ENCODE peak calls at places on chromosomes 2 and 18, in eight cellular contexts. I is pancreas, Y is HCT116, T is WERI-Rb-1, Z is NB4, S is fibroblast of the aortic adventitia, J is right atrium auricular region, N is IMR-90. G is an unnamed sample.

GRCh38 chr18:26190506-26190905 is 35.7 kb upstream of the TAF4B start:
- DNase-seq in I (no peak), Y (no peak), T (no peak), Z (no peak), S (no peak), J (no peak), N (no peak), G (no peak)

GRCh38 chr18:41265047-41265446 is 690.0 kb upstream of the PIK3C3 start:
- DNase-seq in I (no peak), Y (no peak), T (no peak), Z (no peak), S (no peak), J (no peak), N (peak; percentile 84), G (peak; percentile 43)

GRCh38 chr2:128159437-128159836 is 68.4 kb downstream of the UGGT1 start:
- DNase-seq in I (no peak), Y (no peak), T (no peak), Z (no peak), S (peak; percentile 10), J (no peak), N (no peak), G (no peak)

GRCh38 chr18:2306641-2307040 is 264.7 kb downstream of the METTL4 start:
- DNase-seq in I (no peak), Y (no peak), T (no peak), Z (no peak), S (peak; percentile 49), J (no peak), N (no peak), G (no peak)

GRCh38 chr2:73163522-73164367 is 38.6 kb upstream of the NOTO start:
- DNase-seq in I (peak; percentile 39), Y (peak; percentile 69), T (peak; percentile 84), Z (peak; percentile 77), S (peak; percentile 81), J (peak; percentile 78), N (peak; percentile 74), G (peak; percentile 86)

GRCh38 chr2:73214120-73215035 is at the start of gene SMYD5:
- DNase-seq in I (peak; percentile 77), Y (peak; percentile 69), T (peak; percentile 90), Z (peak; percentile 94), S (peak; percentile 77), J (peak; percentile 85), N (peak; percentile 72), G (peak; percentile 86)

GRCh38 chr2:236745420-236746210 is 176.0 kb downstream of the ACKR3 start:
- DNase-seq in I (peak; percentile 15), Y (no peak), T (peak; percentile 86), Z (no peak), S (peak; percentile 86), J (no peak), N (peak; percentile 55), G (peak; percentile 89)

GRCh38 chr2:129936334-129936934 is 43.0 kb upstream of the RAB6C start:
- DNase-seq in I (no peak), Y (no peak), T (no peak), Z (peak; percentile 54), S (no peak), J (no peak), N (no peak), G (no peak)

DNA sequence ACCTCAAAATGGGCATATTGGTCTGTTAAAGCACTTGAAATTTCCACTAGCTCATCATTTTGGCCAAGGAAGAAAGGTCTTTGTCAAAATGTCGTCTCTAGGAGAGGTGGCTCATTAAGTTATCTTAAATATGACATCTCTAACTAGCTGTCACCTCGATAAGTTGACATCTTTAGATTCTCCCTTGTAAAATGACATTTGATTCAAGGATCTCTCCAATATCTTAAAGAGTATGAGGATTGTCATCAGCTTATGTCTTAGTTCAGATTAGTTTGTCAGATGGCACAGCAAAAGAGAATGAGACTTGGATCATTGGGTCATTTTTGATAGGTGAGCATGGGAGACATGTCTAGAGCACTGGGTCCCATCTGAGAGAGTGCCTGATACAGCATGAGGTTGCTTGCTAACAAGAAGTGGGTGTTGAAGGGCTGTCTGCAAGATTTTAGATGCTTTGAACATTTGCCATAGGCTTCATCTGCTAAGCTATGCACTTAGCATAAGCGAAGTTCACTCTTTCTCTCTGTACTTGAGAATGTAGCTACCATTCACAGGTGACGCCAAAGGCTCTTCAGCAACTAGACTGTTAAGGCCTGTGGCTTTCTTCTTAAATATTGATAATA is 12.9 kb downstream of the PTPRM start:
- DNase-seq in I (no peak), Y (no peak), T (no peak), Z (no peak), S (no peak), J (no peak), N (no peak), G (no peak)
- H3K4me3 ChIP-seq in I (no peak overlapping the region), Y (no peak overlapping the region), T (no peak overlapping the region), Z (no peak overlapping the region), S (no peak overlapping the region), J (no peak overlapping the region), N (no peak overlapping the region), G (no peak overlapping the region)

GRCh38 chr18:42929857-42930256 is 185.6 kb downstream of the RIT2 start:
- DNase-seq in I (no peak), Y (no peak), T (no peak), Z (no peak), S (peak; percentile 12), J (no peak), N (no peak), G (peak; percentile 77)
- TF ChIP-seq CTCF in I (no peak), Y (no peak), T (no peak), Z (no peak), S (no peak), J (no peak), N (no peak), G (no peak)

DNA sequence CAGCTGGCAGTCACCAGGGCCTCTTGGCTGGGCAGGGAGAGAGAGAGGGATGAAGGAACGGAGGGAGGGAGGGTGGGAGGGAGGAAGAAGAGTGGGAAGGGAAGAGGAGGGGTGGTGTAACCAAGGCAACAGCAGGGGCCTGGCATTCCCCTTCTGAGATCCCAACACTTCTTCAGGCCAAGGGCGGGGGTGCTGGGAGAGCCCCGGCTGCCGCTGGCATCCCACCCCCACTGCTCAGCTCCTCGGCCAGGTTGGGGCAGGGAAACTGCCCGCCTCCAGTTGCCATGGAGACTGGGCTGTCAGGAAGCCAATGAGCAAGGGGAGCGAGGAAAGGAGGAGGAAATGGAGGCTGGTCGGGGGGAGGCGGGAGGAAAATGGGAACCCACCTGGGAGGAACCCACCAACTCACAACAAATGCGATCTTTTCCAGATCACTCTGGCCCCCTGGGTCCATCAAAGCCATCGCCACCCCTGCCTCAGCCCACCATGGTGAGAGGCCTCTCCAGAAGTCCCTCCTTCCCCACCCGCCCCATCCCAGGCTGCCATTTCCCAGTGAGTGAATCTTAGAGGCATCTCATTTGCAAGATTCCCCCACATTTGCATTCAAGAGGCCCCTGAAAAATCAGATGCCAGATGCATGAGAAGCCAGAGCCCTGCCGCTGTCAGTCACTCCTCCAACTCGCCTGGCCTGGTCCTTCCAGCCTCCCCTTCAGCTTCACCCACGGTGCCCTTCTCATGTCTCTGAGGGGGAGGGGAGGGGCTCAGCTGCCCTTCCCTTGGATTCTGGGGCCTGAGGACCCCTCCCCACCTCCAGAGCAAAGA is 12.5 kb downstream of the SH2D6 start:
- DNase-seq in I (no peak), Y (no peak), T (no peak), Z (no peak), S (no peak), J (no peak), N (no peak), G (no peak)
- H3K4me3 ChIP-seq in I (no peak overlapping the region), Y (no peak overlapping the region), T (no peak overlapping the region), Z (no peak overlapping the region), S (no peak overlapping the region), J (no peak overlapping the region), N (no peak overlapping the region), G (no peak overlapping the region)

DNA sequence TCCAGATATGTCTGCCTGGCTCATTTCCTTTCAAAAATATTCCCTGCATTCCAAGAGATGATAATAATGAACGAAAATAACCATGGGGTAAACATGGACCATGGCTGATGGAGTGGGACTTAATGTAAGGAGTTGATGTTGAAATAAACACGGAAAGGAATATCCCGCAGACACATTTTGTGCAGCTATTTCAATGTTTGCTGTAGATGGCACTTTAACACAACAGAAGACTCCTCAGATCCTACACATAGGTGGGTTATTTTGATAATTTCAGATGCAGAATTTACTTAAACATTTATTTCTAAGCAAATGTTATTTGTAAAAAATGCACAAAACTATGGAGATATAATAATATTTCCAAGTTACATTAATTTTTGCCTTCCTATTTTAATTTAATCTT is 87.5 kb upstream of the DYNAP start:
- DNase-seq in I (no peak), Y (no peak), T (no peak), Z (no peak), S (peak; percentile 1), J (no peak), N (no peak), G (no peak)
- TF ChIP-seq CTCF in I (no peak), Y (no peak), T (no peak), Z (no peak), S (no peak), J (no peak), N (no peak), G (no peak)

GRCh38 chr2:205685314-205686230 is 3.3 kb downstream of the NRP2 start:
- DNase-seq in I (no peak), Y (no peak), T (no peak), Z (no peak), S (peak; percentile 45), J (no peak), N (peak; percentile 67), G (peak; percentile 63)
- H3K4me3 ChIP-seq in I (peak overlapping the region; percentile 21), Y (no peak overlapping the region), T (no peak overlapping the region), Z (no peak overlapping the region), S (peak overlapping the region; percentile 75), J (peak overlapping the region; percentile 55), N (peak overlapping the region; percentile 90), G (peak overlapping the region; percentile 77)

GRCh38 chr2:120305296-120305695 is 40.6 kb upstream of the INHBB start:
- DNase-seq in I (no peak), Y (no peak), T (peak; percentile 78), Z (peak; percentile 48), S (no peak), J (no peak), N (no peak), G (peak; percentile 42)
- TF ChIP-seq CTCF in I (no peak), Y (peak; percentile 20), T (peak; percentile 76), Z (peak; percentile 54), S (peak; percentile 22), J (no peak), N (peak; percentile 20), G (peak; percentile 58)

DNA sequence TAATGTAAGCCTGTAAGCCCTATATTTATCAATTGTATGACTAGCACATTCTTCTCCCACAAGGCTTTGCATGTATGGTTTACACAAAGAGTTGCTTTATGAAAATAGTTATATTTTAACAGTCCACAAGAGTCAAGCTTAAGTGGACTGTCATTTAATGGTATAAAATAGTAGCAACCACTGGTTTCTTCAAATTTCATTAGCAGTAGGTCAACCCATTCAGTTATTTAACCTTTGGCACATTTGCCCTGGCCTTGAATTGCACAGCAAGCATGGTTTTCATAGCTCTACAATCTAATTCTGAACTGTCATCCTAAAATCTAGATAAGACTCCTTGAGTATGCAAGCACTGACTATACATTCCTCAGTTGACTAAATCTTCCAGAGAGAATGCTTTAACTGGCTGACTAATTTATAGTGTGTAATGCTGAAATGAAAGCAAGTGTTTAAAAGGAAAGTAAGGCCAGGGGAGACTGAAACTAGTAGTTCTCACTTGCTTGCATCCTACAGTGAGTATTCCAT is 1.8 kb downstream of the DPP4 start:
- DNase-seq in I (no peak), Y (no peak), T (no peak), Z (no peak), S (peak; percentile 89), J (no peak), N (peak; percentile 90), G (peak; percentile 85)
- H3K4me3 ChIP-seq in I (no peak overlapping the region), Y (no peak overlapping the region), T (no peak overlapping the region), Z (no peak overlapping the region), S (peak overlapping the region; percentile 89), J (no peak overlapping the region), N (peak overlapping the region; percentile 15), G (peak overlapping the region; percentile 12)

GRCh38 chr2:108215794-108216211 is 24.0 kb upstream of the SULT1C3 start:
- DNase-seq in I (no peak), Y (peak; percentile 35), T (no peak), Z (peak; percentile 61), S (peak; percentile 64), J (no peak), N (peak; percentile 51), G (peak; percentile 83)
- TF ChIP-seq CTCF in I (no peak), Y (peak; percentile 37), T (no peak), Z (peak; percentile 34), S (peak; percentile 70), J (no peak), N (peak; percentile 58), G (peak; percentile 82)